ENCODE peak calls at places on chromosomes 5 and 9, in ten cellular contexts. P, S, O, A, Q, U, E, Z, G and V are unnamed samples.

GRCh38 chr9:98502976-98503325 is 205.8 kb downstream of the GABBR2 start:
- DNase-seq in P (no peak), S (no peak), O (no peak), A (no peak), Q (no peak), U (no peak), E (no peak), Z (no peak), G (no peak), V (no peak)

GRCh38 chr5:79489773-79490172 is 24.2 kb downstream of the HOMER1 start:
- DNase-seq in P (no peak), S (no peak), O (no peak), A (no peak), Q (no peak), U (no peak), E (no peak), Z (no peak), G (no peak), V (no peak)

GRCh38 chr9:127955294-127956015 is 17.8 kb upstream of the DPM2 start:
- DNase-seq in P (peak), S (peak), O (no peak), A (peak), Q (peak), U (no peak), E (peak), Z (peak), G (peak), V (no peak)

GRCh38 chr5:135494196-135494595 is 41.6 kb downstream of the NEUROG1 start:
- DNase-seq in P (no peak), S (no peak), O (no peak), A (no peak), Q (no peak), U (no peak), E (no peak), Z (no peak), G (no peak), V (no peak)

GRCh38 chr5:60577116-60577515 is 122.8 kb downstream of the DEPDC1B start:
- DNase-seq in P (no peak), S (no peak), O (no peak), A (no peak), Q (no peak), U (no peak), E (no peak), Z (no peak), G (no peak), V (no peak)

GRCh38 chr5:176736271-176736965 is 73.9 kb upstream of the UNC5A start:
- DNase-seq in P (no peak), S (no peak), O (no peak), A (peak), Q (no peak), U (no peak), E (no peak), Z (peak), G (no peak), V (no peak)

GRCh38 chr5:142143878-142144277 is 35.3 kb downstream of the NDFIP1 start:
- DNase-seq in P (no peak), S (peak), O (peak), A (no peak), Q (no peak), U (peak), E (no peak), Z (no peak), G (peak), V (peak)

GRCh38 chr9:100011062-100011681 is 87.6 kb downstream of the ERP44 start:
- DNase-seq in P (no peak), S (peak), O (peak), A (no peak), Q (no peak), U (peak), E (peak), Z (peak), G (peak), V (peak)

GRCh38 chr9:123929870-123930831 is at the start of gene DENND1A:
- DNase-seq in P (peak), S (peak), O (peak), A (peak), Q (peak), U (peak), E (peak), Z (peak), G (peak), V (no peak)

GRCh38 chr9:79470957-79471356 is 100.8 kb upstream of the TLE4 start:
- DNase-seq in P (no peak), S (no peak), O (no peak), A (no peak), Q (no peak), U (no peak), E (no peak), Z (no peak), G (no peak), V (no peak)

GRCh38 chr5:78008356-78008967 is 232.3 kb upstream of the TBCA start:
- DNase-seq in P (no peak), S (peak), O (peak), A (no peak), Q (no peak), U (peak), E (peak), Z (peak), G (no peak), V (peak)

GRCh38 chr9:111106202-111106601 is 67.9 kb upstream of the LPAR1 start:
- DNase-seq in P (no peak), S (no peak), O (no peak), A (no peak), Q (no peak), U (no peak), E (no peak), Z (no peak), G (no peak), V (no peak)

GRCh38 chr9:68711281-68711680 is 6.2 kb downstream of the PIP5K1B start:
- DNase-seq in P (no peak), S (no peak), O (no peak), A (no peak), Q (no peak), U (no peak), E (no peak), Z (no peak), G (no peak), V (no peak)

GRCh38 chr9:23123048-23123632 is 676.5 kb downstream of the DMRTA1 start:
- DNase-seq in P (no peak), S (peak), O (no peak), A (peak), Q (no peak), U (no peak), E (peak), Z (peak), G (no peak), V (peak)

GRCh38 chr9:106284300-106284699 is 578.7 kb upstream of the ZNF462 start:
- DNase-seq in P (no peak), S (no peak), O (no peak), A (no peak), Q (no peak), U (no peak), E (peak), Z (peak), G (no peak), V (no peak)

GRCh38 chr5:138726848-138727247 is 26.4 kb upstream of the CTNNA1 start:
- DNase-seq in P (no peak), S (no peak), O (no peak), A (no peak), Q (no peak), U (no peak), E (no peak), Z (no peak), G (no peak), V (no peak)

GRCh38 chr5:56534102-56534501 is 281.2 kb upstream of the MAP3K1 start:
- DNase-seq in P (no peak), S (no peak), O (no peak), A (no peak), Q (no peak), U (no peak), E (peak), Z (no peak), G (no peak), V (no peak)

GRCh38 chr9:86079421-86080111 is 19.8 kb downstream of the GOLM1 start:
- DNase-seq in P (no peak), S (no peak), O (no peak), A (no peak), Q (no peak), U (no peak), E (no peak), Z (no peak), G (no peak), V (no peak)